ENCODE peak calls at places on chromosomes 7 and 10, in nine cellular contexts. B is fibroblast of lung; C is Caki2; G is T-helper 9 cell; I is tibial nerve; D is NCI-H510A treated with DMSO at 0.1 percent for 48 hours; V is stimulated activated CD8-positive, alpha-beta memory T cell treated with anti-CD3 and anti-CD28 coated beads, Interleukin-15, amount 100 ng/mL, for 24 hours; A is mesenteric fat pad; Y is GM12891. Q is an unnamed sample.

GRCh38 chr10:96043895-96044580 is 655 bp downstream of the CCNJ start:
- DNase-seq in B (peak; percentile 31), C (no peak), G (peak; percentile 27), I (no peak), D (peak; percentile 33), V (peak; percentile 19), A (peak; percentile 91), Y (peak; percentile 56), Q (peak; percentile 38)

GRCh38 chr10:92240289-92241157 is 50.4 kb downstream of the CPEB3 start:
- DNase-seq in B (peak; percentile 72), C (no peak), G (peak; percentile 3), I (peak; percentile 37), D (peak; percentile 80), V (no peak), A (no peak), Y (no peak), Q (peak; percentile 65)

GRCh38 chr7:139358541-139359365 is 941 bp upstream of the LUC7L2 start:
- DNase-seq in B (peak; percentile 66), C (peak; percentile 77), G (peak; percentile 9), I (no peak), D (no peak), V (no peak), A (no peak), Y (peak; percentile 8), Q (no peak)

GRCh38 chr7:67821116-67821515 is 824.5 kb downstream of the TYW1 start:
- DNase-seq in B (peak; percentile 61), C (no peak), G (no peak), I (no peak), D (no peak), V (no peak), A (no peak), Y (no peak), Q (no peak)

GRCh38 chr10:2994562-2994961 is 72.8 kb upstream of the PFKP start:
- DNase-seq in B (no peak), C (peak; percentile 63), G (no peak), I (no peak), D (no peak), V (no peak), A (no peak), Y (no peak), Q (peak; percentile 86)

GRCh38 chr7:130515315-130516047 is 23.6 kb downstream of the MEST start:
- DNase-seq in B (no peak), C (peak; percentile 55), G (no peak), I (no peak), D (no peak), V (no peak), A (no peak), Y (no peak), Q (no peak)

GRCh38 chr10:79295593-79295992 is 51.7 kb upstream of the PPIF start:
- DNase-seq in B (no peak), C (no peak), G (no peak), I (no peak), D (no peak), V (no peak), A (no peak), Y (no peak), Q (no peak)

GRCh38 chr7:117673839-117674238 is 194.0 kb downstream of the CFTR start:
- DNase-seq in B (peak; percentile 73), C (no peak), G (no peak), I (no peak), D (peak; percentile 51), V (no peak), A (no peak), Y (no peak), Q (peak; percentile 36)

GRCh38 chr7:86733783-86734182 is 90.1 kb downstream of the GRM3 start:
- DNase-seq in B (no peak), C (peak; percentile 31), G (no peak), I (no peak), D (no peak), V (no peak), A (no peak), Y (no peak), Q (peak; percentile 11)

GRCh38 chr10:63268798-63269503 is 135.8 kb downstream of the NRBF2 start:
- DNase-seq in B (peak; percentile 95), C (peak; percentile 96), G (peak; percentile 63), I (peak; percentile 63), D (peak; percentile 88), V (peak; percentile 11), A (no peak), Y (peak; percentile 29), Q (peak; percentile 97)

GRCh38 chr10:71372882-71373495 is 23.7 kb upstream of the CDH23 start:
- DNase-seq in B (no peak), C (no peak), G (no peak), I (no peak), D (no peak), V (no peak), A (no peak), Y (no peak), Q (no peak)

GRCh38 chr7:504221-505081 is 15.2 kb downstream of the PDGFA start:
- DNase-seq in B (no peak), C (no peak), G (no peak), I (no peak), D (no peak), V (no peak), A (peak; percentile 86), Y (no peak), Q (no peak)

GRCh38 chr7:33040803-33041516 is 21.6 kb downstream of the NT5C3A start:
- DNase-seq in B (peak; percentile 51), C (peak; percentile 63), G (peak; percentile 44), I (no peak), D (no peak), V (no peak), A (no peak), Y (peak; percentile 22), Q (no peak)

GRCh38 chr10:51937313-51937712 is 237.9 kb upstream of the CSTF2T start:
- DNase-seq in B (peak; percentile 84), C (no peak), G (no peak), I (no peak), D (no peak), V (no peak), A (no peak), Y (no peak), Q (peak; percentile 64)

GRCh38 chr7:106283831-106284515 is 810 bp downstream of the NAMPT start:
- DNase-seq in B (peak; percentile 58), C (peak; percentile 52), G (no peak), I (peak; percentile 19), D (peak; percentile 10), V (peak; percentile 11), A (no peak), Y (no peak), Q (peak; percentile 28)

GRCh38 chr10:4807803-4808507 is 18.1 kb upstream of the AKR1E2 start:
- DNase-seq in B (peak; percentile 60), C (peak; percentile 42), G (no peak), I (no peak), D (no peak), V (no peak), A (no peak), Y (no peak), Q (peak; percentile 90)

GRCh38 chr10:31582365-31583052 is 263.5 kb downstream of the ZEB1 start:
- DNase-seq in B (peak; percentile 64), C (peak; percentile 39), G (no peak), I (no peak), D (no peak), V (no peak), A (no peak), Y (no peak), Q (peak; percentile 17)

GRCh38 chr10:34711500-34711899 is 103.6 kb downstream of the PARD3 start:
- DNase-seq in B (peak; percentile 31), C (no peak), G (no peak), I (no peak), D (no peak), V (no peak), A (no peak), Y (no peak), Q (no peak)

GRCh38 chr10:119602241-119603095 is 5.7 kb upstream of the TIAL1 start:
- DNase-seq in B (peak; percentile 35), C (no peak), G (no peak), I (no peak), D (peak; percentile 16), V (no peak), A (no peak), Y (no peak), Q (no peak)

GRCh38 chr10:113180401-113181154 is 230.5 kb downstream of the TCF7L2 start:
- DNase-seq in B (no peak), C (no peak), G (no peak), I (no peak), D (no peak), V (no peak), A (no peak), Y (no peak), Q (no peak)